ENCODE peak calls at places on chromosomes 1 and 21, in nine cellular contexts. C is CD8-positive, alpha-beta memory T cell; M is aorta; N is kidney epithelial cell; V is IMR-90; H is HFF-Myc; A is fibroblast of mammary gland; O is brain microvascular endothelial cell; X is PC-9. T is an unnamed sample.

GRCh38 chr1:243742814-243743213 is 107.2 kb downstream of the AKT3 start:
- DNase-seq in C (no peak), M (no peak), N (no peak), V (peak), H (no peak), A (peak), O (peak), X (no peak), T (no peak)

GRCh38 chr1:35261412-35262120 is 6.9 kb upstream of the ZMYM4 start:
- DNase-seq in C (no peak), M (no peak), N (no peak), V (no peak), H (no peak), A (no peak), O (no peak), X (peak), T (no peak)

GRCh38 chr1:152029937-152030211 is 6.9 kb downstream of the S100A11 start:
- DNase-seq in C (no peak), M (no peak), N (no peak), V (no peak), H (no peak), A (no peak), O (no peak), X (no peak), T (no peak)

GRCh38 chr1:94542088-94542671 is 621 bp upstream of the F3 start:
- DNase-seq in C (no peak), M (peak), N (no peak), V (peak), H (peak), A (peak), O (peak), X (no peak), T (peak)

GRCh38 chr1:23553896-23554480 is 5.3 kb downstream of the ID3 start:
- DNase-seq in C (no peak), M (no peak), N (no peak), V (no peak), H (no peak), A (no peak), O (no peak), X (no peak), T (no peak)

GRCh38 chr1:68217060-68217554 is 15.2 kb downstream of the WLS start:
- DNase-seq in C (no peak), M (no peak), N (no peak), V (no peak), H (no peak), A (no peak), O (no peak), X (no peak), T (no peak)

GRCh38 chr1:104702731-104703130 is 953.0 kb downstream of the AMY1C start:
- DNase-seq in C (no peak), M (no peak), N (no peak), V (no peak), H (no peak), A (no peak), O (peak), X (no peak), T (no peak)

GRCh38 chr1:230068952-230069684 is 2.1 kb downstream of the GALNT2 start:
- DNase-seq in C (no peak), M (no peak), N (no peak), V (no peak), H (no peak), A (no peak), O (no peak), X (no peak), T (peak)

GRCh38 chr1:230219174-230220067 is 152.4 kb downstream of the GALNT2 start:
- DNase-seq in C (no peak), M (no peak), N (no peak), V (no peak), H (no peak), A (no peak), O (no peak), X (no peak), T (no peak)

GRCh38 chr1:43910359-43910758 is 23.2 kb upstream of the ARTN start:
- DNase-seq in C (no peak), M (no peak), N (no peak), V (no peak), H (no peak), A (no peak), O (no peak), X (no peak), T (no peak)

GRCh38 chr1:197485790-197486189 is 217.7 kb downstream of the CRB1 start:
- DNase-seq in C (no peak), M (no peak), N (no peak), V (no peak), H (no peak), A (no peak), O (no peak), X (peak), T (no peak)

GRCh38 chr1:40058453-40059291 is 18.1 kb downstream of the CAP1 start:
- DNase-seq in C (no peak), M (no peak), N (no peak), V (no peak), H (no peak), A (no peak), O (no peak), X (no peak), T (no peak)

GRCh38 chr1:56147020-56147419 is 432.3 kb downstream of the PLPP3 start:
- DNase-seq in C (no peak), M (no peak), N (no peak), V (no peak), H (no peak), A (no peak), O (no peak), X (no peak), T (no peak)

GRCh38 chr1:55767171-55767570 is 552.0 kb upstream of the USP24 start:
- DNase-seq in C (no peak), M (no peak), N (no peak), V (no peak), H (no peak), A (no peak), O (no peak), X (no peak), T (no peak)

GRCh38 chr1:15337656-15338402 is 71.9 kb upstream of the EFHD2 start:
- DNase-seq in C (no peak), M (peak), N (peak), V (peak), H (no peak), A (peak), O (peak), X (peak), T (peak)

GRCh38 chr1:171740987-171741871 is 636 bp downstream of the VAMP4 start:
- DNase-seq in C (peak), M (peak), N (no peak), V (peak), H (no peak), A (peak), O (peak), X (peak), T (peak)

GRCh38 chr1:33468559-33468958 is 3.9 kb upstream of the ZSCAN20 start:
- DNase-seq in C (no peak), M (no peak), N (no peak), V (peak), H (no peak), A (peak), O (peak), X (no peak), T (peak)

GRCh38 chr1:147526501-147526900 is 14.8 kb upstream of the BCL9 start:
- DNase-seq in C (no peak), M (no peak), N (no peak), V (no peak), H (no peak), A (no peak), O (no peak), X (no peak), T (no peak)

GRCh38 chr1:171817511-171818265 is 23.6 kb upstream of the DNM3 start:
- DNase-seq in C (no peak), M (no peak), N (peak), V (peak), H (peak), A (peak), O (peak), X (peak), T (peak)

GRCh38 chr1:230335861-230336549 is 90.1 kb downstream of the PGBD5 start:
- DNase-seq in C (no peak), M (no peak), N (no peak), V (peak), H (no peak), A (peak), O (no peak), X (no peak), T (no peak)

GRCh38 chr1:211734791-211735190 is 59.4 kb upstream of the NEK2 start:
- DNase-seq in C (no peak), M (no peak), N (no peak), V (no peak), H (no peak), A (no peak), O (no peak), X (no peak), T (no peak)

GRCh38 chr21:39156024-39156423 is 27.2 kb downstream of the PSMG1 start:
- DNase-seq in C (no peak), M (no peak), N (no peak), V (peak), H (no peak), A (no peak), O (peak), X (no peak), T (no peak)

GRCh38 chr1:246067432-246068021 is 439.6 kb downstream of the SMYD3 start:
- DNase-seq in C (no peak), M (peak), N (no peak), V (peak), H (peak), A (no peak), O (no peak), X (no peak), T (no peak)
- H3K4me3 ChIP-seq in C (no peak), M (no peak), N (no peak), V (no peak), H (peak), A (no peak), O (no peak), X (no peak), T (no peak)

GRCh38 chr21:16419188-16419874 is 689.5 kb downstream of the USP25 start:
- DNase-seq in C (no peak), M (peak), N (no peak), V (peak), H (peak), A (peak), O (peak), X (peak), T (no peak)
- H3K4me3 ChIP-seq in C (no peak), M (peak), N (no peak), V (no peak), H (no peak), A (peak), O (peak), X (no peak), T (no peak)

GRCh38 chr1:160740133-160740688 is 1.2 kb downstream of the SLAMF7 start:
- DNase-seq in C (no peak), M (no peak), N (no peak), V (no peak), H (no peak), A (no peak), O (no peak), X (no peak), T (no peak)

GRCh38 chr1:160741597-160742348 is 2.7 kb downstream of the SLAMF7 start:
- DNase-seq in C (no peak), M (no peak), N (no peak), V (no peak), H (no peak), A (no peak), O (no peak), X (no peak), T (no peak)

GRCh38 chr1:160742428-160743127 is 3.5 kb downstream of the SLAMF7 start:
- DNase-seq in C (no peak), M (no peak), N (no peak), V (no peak), H (no peak), A (no peak), O (no peak), X (no peak), T (no peak)

GRCh38 chr1:160739098-160739511 is at the start of gene SLAMF7:
- DNase-seq in C (peak), M (peak), N (no peak), V (no peak), H (no peak), A (no peak), O (no peak), X (peak), T (peak)

DNA sequence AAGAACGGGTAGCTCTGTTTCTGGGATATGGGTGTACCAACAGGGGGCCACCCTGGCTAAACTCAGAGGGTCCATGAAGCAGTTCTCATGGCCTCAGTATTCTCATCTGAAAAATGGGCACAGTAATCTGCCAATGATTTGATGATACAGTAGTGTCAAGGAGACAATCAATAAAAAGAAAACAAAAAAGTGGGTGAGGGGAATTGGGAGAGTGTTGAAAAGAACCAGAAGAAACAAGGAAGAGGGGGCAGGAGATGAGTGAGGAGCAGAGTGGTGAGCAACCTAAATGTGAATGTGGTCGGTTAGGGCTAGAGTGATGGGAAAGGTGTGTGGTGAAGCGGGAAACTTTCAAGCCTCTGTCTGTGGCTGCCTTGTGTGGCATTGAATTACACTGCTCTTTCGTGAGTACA is 2.0 kb downstream of the SLAMF7 start:
- DNase-seq in C (no peak), M (no peak), N (no peak), V (no peak), H (no peak), A (no peak), O (no peak), X (no peak), T (no peak)
- H3K4me3 ChIP-seq in C (peak), M (no peak), N (no peak), V (no peak), H (no peak), A (no peak), O (no peak), X (no peak), T (no peak)

DNA sequence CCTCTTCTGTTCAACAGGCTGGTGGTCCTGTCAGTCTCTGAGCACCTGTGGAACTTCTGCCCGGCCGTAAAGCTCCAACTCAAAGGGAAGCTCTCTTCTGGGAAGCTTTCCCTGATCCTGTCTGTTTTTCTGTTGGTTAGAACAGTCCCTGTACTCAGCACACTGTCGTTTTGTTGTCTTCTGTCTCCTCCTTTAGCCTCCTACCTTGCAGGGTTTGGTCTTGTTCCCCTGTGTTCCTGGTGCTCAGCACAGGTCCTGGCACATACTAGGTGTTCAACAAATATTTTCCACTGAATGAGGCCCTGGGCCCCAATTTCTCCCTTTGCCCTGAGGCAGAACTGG is 328 bp upstream of the KDF1 start:
- DNase-seq in C (no peak), M (no peak), N (no peak), V (no peak), H (no peak), A (no peak), O (no peak), X (no peak), T (no peak)
- H3K4me3 ChIP-seq in C (peak), M (no peak), N (peak), V (no peak), H (no peak), A (no peak), O (no peak), X (peak), T (no peak)

DNA sequence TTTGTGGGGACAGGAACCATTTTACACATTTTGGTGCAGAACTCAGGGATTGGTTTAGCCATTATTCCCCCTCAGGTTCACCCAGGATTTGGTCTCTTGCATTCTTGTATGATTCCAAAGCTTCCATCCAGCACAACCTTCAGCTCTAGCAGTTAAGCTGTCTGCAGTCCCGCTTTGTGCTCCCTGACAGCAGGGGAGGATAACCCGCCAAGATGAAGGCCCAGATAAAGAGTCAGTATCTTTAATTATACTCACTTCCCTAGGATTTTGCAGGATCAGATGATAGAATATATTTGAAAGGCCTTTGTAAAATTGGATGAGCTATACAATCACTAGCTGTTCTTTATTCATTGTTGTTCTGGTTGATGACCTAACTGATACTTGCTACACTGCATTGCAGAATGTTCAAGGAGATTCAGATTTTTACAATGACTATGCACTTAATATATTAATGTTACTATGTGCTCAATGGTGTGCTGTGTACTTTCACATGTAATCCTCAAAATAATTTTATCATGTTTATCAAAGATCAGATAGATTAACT is 49.8 kb downstream of the SLC16A1 start:
- DNase-seq in C (no peak), M (no peak), N (no peak), V (no peak), H (no peak), A (no peak), O (no peak), X (no peak), T (no peak)
- H3K4me3 ChIP-seq in C (no peak), M (no peak), N (no peak), V (no peak), H (no peak), A (no peak), O (no peak), X (no peak), T (no peak)

GRCh38 chr1:100719490-100719889 is at the start of gene VCAM1:
- DNase-seq in C (no peak), M (no peak), N (peak), V (peak), H (no peak), A (no peak), O (peak), X (no peak), T (no peak)

GRCh38 chr1:100724281-100724680 is 4.7 kb downstream of the VCAM1 start:
- DNase-seq in C (no peak), M (no peak), N (no peak), V (no peak), H (no peak), A (no peak), O (no peak), X (no peak), T (no peak)

GRCh38 chr1:100720751-100721150 is 1.2 kb downstream of the VCAM1 start:
- DNase-seq in C (no peak), M (no peak), N (no peak), V (no peak), H (no peak), A (no peak), O (no peak), X (no peak), T (no peak)

GRCh38 chr1:100722211-100722610 is 2.7 kb downstream of the VCAM1 start:
- DNase-seq in C (no peak), M (no peak), N (no peak), V (peak), H (no peak), A (no peak), O (no peak), X (no peak), T (no peak)

DNA sequence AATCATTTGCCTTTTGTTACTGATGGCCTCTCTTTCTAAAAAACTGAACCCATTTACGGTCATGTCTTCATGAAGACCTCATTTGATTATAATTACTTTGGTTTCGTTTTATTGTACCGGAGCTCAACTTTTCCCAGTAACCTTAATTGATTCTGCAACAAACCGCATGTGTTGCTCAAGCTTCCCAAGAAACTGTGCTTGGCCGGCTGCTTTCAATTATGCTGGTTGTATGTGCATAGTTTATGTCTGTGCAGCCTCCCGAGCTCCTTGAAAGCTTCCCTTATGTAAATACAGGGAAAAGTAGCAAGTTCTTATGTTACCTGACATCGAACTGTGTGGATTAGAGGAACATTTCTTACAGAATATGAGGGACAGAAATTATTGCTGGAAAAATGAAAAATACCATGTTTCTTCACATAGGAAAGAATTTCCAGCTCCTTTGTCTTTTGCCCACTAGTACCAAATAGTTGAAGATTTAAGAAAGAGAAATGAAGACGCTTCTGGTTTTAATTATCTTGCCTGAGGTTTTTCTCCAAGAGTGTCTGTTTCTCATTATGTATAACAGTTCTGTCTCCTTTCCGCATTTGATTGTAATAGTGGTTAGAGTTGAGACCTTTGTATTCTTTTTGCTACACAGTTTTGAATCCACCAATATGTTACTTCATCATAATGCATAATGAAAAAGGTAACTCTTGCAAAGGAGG is 2.1 kb downstream of the VCAM1 start:
- DNase-seq in C (no peak), M (peak), N (peak), V (peak), H (peak), A (peak), O (peak), X (no peak), T (peak)
- H3K4me3 ChIP-seq in C (no peak), M (peak), N (peak), V (peak), H (no peak), A (peak), O (peak), X (no peak), T (peak)

GRCh38 chr1:165633624-165634023 is 2.6 kb downstream of the MGST3 start:
- DNase-seq in C (no peak), M (no peak), N (no peak), V (peak), H (no peak), A (peak), O (no peak), X (no peak), T (peak)
- H3K4me3 ChIP-seq in C (no peak), M (no peak), N (no peak), V (no peak), H (no peak), A (no peak), O (no peak), X (no peak), T (no peak)

GRCh38 chr1:12610305-12610935 is 7.6 kb downstream of the DHRS3 start:
- DNase-seq in C (no peak), M (no peak), N (no peak), V (peak), H (no peak), A (peak), O (no peak), X (no peak), T (no peak)

GRCh38 chr1:12613180-12613579 is 4.8 kb downstream of the DHRS3 start:
- DNase-seq in C (no peak), M (no peak), N (no peak), V (no peak), H (no peak), A (no peak), O (no peak), X (no peak), T (no peak)

GRCh38 chr1:12604986-12605385 is 13.0 kb downstream of the DHRS3 start:
- DNase-seq in C (no peak), M (no peak), N (no peak), V (no peak), H (no peak), A (no peak), O (no peak), X (no peak), T (no peak)

GRCh38 chr1:12608311-12608957 is 9.6 kb downstream of the DHRS3 start:
- DNase-seq in C (no peak), M (no peak), N (no peak), V (no peak), H (no peak), A (no peak), O (no peak), X (no peak), T (no peak)

DNA sequence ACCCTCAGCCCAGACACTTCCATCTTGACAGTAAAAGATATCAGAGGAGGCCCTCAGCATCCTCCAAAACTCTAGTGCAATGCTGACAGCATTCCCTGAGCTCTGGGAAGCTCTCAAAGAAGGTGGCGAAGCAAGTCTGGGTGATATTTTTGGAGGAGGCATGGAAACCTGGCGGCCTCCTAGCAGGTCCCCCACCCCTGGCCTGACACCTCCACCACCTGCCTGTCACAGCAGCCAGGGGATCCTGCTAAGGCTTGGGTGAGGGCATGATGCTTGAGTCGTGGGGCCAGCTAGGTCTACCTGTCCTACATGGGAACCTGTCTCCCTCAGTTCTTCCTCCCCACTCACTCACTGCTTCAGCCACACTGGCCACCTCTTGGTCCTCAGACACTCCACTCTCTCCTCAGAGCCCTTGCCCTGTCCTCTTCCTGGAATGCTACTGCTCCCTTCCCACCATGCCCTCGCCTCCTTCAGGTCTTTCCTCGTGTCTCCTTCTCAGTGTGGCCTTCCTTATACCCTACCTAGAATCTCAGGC is 8.5 kb downstream of the DHRS3 start:
- DNase-seq in C (no peak), M (no peak), N (no peak), V (no peak), H (no peak), A (no peak), O (no peak), X (no peak), T (no peak)
- H3K4me3 ChIP-seq in C (no peak), M (no peak), N (no peak), V (no peak), H (no peak), A (no peak), O (no peak), X (no peak), T (no peak)